ENCODE peak calls at places on chromosomes 3 and 15, in eight cellular contexts. One of them, this sample, is unnamed.

GRCh38 chr3:114714237-114714636 is 420.4 kb downstream of the TIGIT start:
- DNase-seq in Kasumi-1: no peak
- DNase-seq in stimulated activated CD4-positive, alpha-beta T cell treated with anti-CD3 and anti-CD28 coated beads, Interleukin-2, amount 100 ng/mL, for 48 hours: no peak
- DNase-seq in kidney glomerular epithelial cell: no peak
- DNase-seq in astrocyte: no peak
- DNase-seq in amniotic epithelial cell: no peak
- DNase-seq in endothelial cell: no peak
- DNase-seq in HTR-8/SVneo: no peak
- DNase-seq in this sample: no peak

GRCh38 chr15:29920515-29920914 is 98.2 kb upstream of the TJP1 start:
- DNase-seq in Kasumi-1: no peak
- DNase-seq in stimulated activated CD4-positive, alpha-beta T cell treated with anti-CD3 and anti-CD28 coated beads, Interleukin-2, amount 100 ng/mL, for 48 hours: no peak
- DNase-seq in kidney glomerular epithelial cell: peak
- DNase-seq in astrocyte: peak
- DNase-seq in amniotic epithelial cell: peak
- DNase-seq in endothelial cell: no peak
- DNase-seq in HTR-8/SVneo: no peak
- DNase-seq in this sample: no peak

GRCh38 chr3:140441006-140441405 is 236.9 kb upstream of the TRIM42 start:
- DNase-seq in Kasumi-1: no peak
- DNase-seq in stimulated activated CD4-positive, alpha-beta T cell treated with anti-CD3 and anti-CD28 coated beads, Interleukin-2, amount 100 ng/mL, for 48 hours: no peak
- DNase-seq in kidney glomerular epithelial cell: peak
- DNase-seq in astrocyte: peak
- DNase-seq in amniotic epithelial cell: no peak
- DNase-seq in endothelial cell: no peak
- DNase-seq in HTR-8/SVneo: peak
- DNase-seq in this sample: no peak

GRCh38 chr3:45940004-45940780 is 3.1 kb upstream of the CXCR6 start:
- DNase-seq in Kasumi-1: no peak
- DNase-seq in stimulated activated CD4-positive, alpha-beta T cell treated with anti-CD3 and anti-CD28 coated beads, Interleukin-2, amount 100 ng/mL, for 48 hours: no peak
- DNase-seq in kidney glomerular epithelial cell: no peak
- DNase-seq in astrocyte: no peak
- DNase-seq in amniotic epithelial cell: no peak
- DNase-seq in endothelial cell: no peak
- DNase-seq in HTR-8/SVneo: no peak
- DNase-seq in this sample: no peak

GRCh38 chr3:141129049-141130038 is 78.2 kb downstream of the SPSB4 start:
- DNase-seq in Kasumi-1: no peak
- DNase-seq in stimulated activated CD4-positive, alpha-beta T cell treated with anti-CD3 and anti-CD28 coated beads, Interleukin-2, amount 100 ng/mL, for 48 hours: no peak
- DNase-seq in kidney glomerular epithelial cell: no peak
- DNase-seq in astrocyte: no peak
- DNase-seq in amniotic epithelial cell: no peak
- DNase-seq in endothelial cell: no peak
- DNase-seq in HTR-8/SVneo: no peak
- DNase-seq in this sample: peak

GRCh38 chr3:147299656-147300055 is 106.7 kb downstream of the ZIC4 start:
- DNase-seq in Kasumi-1: no peak
- DNase-seq in stimulated activated CD4-positive, alpha-beta T cell treated with anti-CD3 and anti-CD28 coated beads, Interleukin-2, amount 100 ng/mL, for 48 hours: no peak
- DNase-seq in kidney glomerular epithelial cell: no peak
- DNase-seq in astrocyte: peak
- DNase-seq in amniotic epithelial cell: peak
- DNase-seq in endothelial cell: no peak
- DNase-seq in HTR-8/SVneo: no peak
- DNase-seq in this sample: no peak

GRCh38 chr15:88430051-88430450 is 37.1 kb downstream of the MRPL46 start:
- DNase-seq in Kasumi-1: no peak
- DNase-seq in stimulated activated CD4-positive, alpha-beta T cell treated with anti-CD3 and anti-CD28 coated beads, Interleukin-2, amount 100 ng/mL, for 48 hours: no peak
- DNase-seq in kidney glomerular epithelial cell: no peak
- DNase-seq in astrocyte: no peak
- DNase-seq in amniotic epithelial cell: no peak
- DNase-seq in endothelial cell: no peak
- DNase-seq in HTR-8/SVneo: no peak
- DNase-seq in this sample: no peak

GRCh38 chr3:1092061-1092460 is 763 bp upstream of the CNTN6 start:
- DNase-seq in Kasumi-1: no peak
- DNase-seq in stimulated activated CD4-positive, alpha-beta T cell treated with anti-CD3 and anti-CD28 coated beads, Interleukin-2, amount 100 ng/mL, for 48 hours: no peak
- DNase-seq in kidney glomerular epithelial cell: no peak
- DNase-seq in astrocyte: peak
- DNase-seq in amniotic epithelial cell: no peak
- DNase-seq in endothelial cell: no peak
- DNase-seq in HTR-8/SVneo: no peak
- DNase-seq in this sample: peak

GRCh38 chr3:114442251-114442650 is 148.4 kb downstream of the TIGIT start:
- DNase-seq in Kasumi-1: no peak
- DNase-seq in stimulated activated CD4-positive, alpha-beta T cell treated with anti-CD3 and anti-CD28 coated beads, Interleukin-2, amount 100 ng/mL, for 48 hours: no peak
- DNase-seq in kidney glomerular epithelial cell: peak
- DNase-seq in astrocyte: peak
- DNase-seq in amniotic epithelial cell: peak
- DNase-seq in endothelial cell: no peak
- DNase-seq in HTR-8/SVneo: no peak
- DNase-seq in this sample: no peak

GRCh38 chr3:30266536-30266935 is 339.9 kb upstream of the TGFBR2 start:
- DNase-seq in Kasumi-1: no peak
- DNase-seq in stimulated activated CD4-positive, alpha-beta T cell treated with anti-CD3 and anti-CD28 coated beads, Interleukin-2, amount 100 ng/mL, for 48 hours: no peak
- DNase-seq in kidney glomerular epithelial cell: no peak
- DNase-seq in astrocyte: peak
- DNase-seq in amniotic epithelial cell: peak
- DNase-seq in endothelial cell: no peak
- DNase-seq in HTR-8/SVneo: no peak
- DNase-seq in this sample: no peak

GRCh38 chr15:33131880-33132279 is 62.6 kb downstream of the FMN1 start:
- DNase-seq in Kasumi-1: no peak
- DNase-seq in stimulated activated CD4-positive, alpha-beta T cell treated with anti-CD3 and anti-CD28 coated beads, Interleukin-2, amount 100 ng/mL, for 48 hours: no peak
- DNase-seq in kidney glomerular epithelial cell: peak
- DNase-seq in astrocyte: peak
- DNase-seq in amniotic epithelial cell: peak
- DNase-seq in endothelial cell: no peak
- DNase-seq in HTR-8/SVneo: no peak
- DNase-seq in this sample: no peak

GRCh38 chr3:11072631-11073030 is 80.1 kb downstream of the SLC6A1 start:
- DNase-seq in Kasumi-1: no peak
- DNase-seq in stimulated activated CD4-positive, alpha-beta T cell treated with anti-CD3 and anti-CD28 coated beads, Interleukin-2, amount 100 ng/mL, for 48 hours: no peak
- DNase-seq in kidney glomerular epithelial cell: no peak
- DNase-seq in astrocyte: no peak
- DNase-seq in amniotic epithelial cell: peak
- DNase-seq in endothelial cell: no peak
- DNase-seq in HTR-8/SVneo: no peak
- DNase-seq in this sample: no peak

GRCh38 chr3:6282920-6283319 is 578.0 kb upstream of the GRM7 start:
- DNase-seq in Kasumi-1: peak
- DNase-seq in stimulated activated CD4-positive, alpha-beta T cell treated with anti-CD3 and anti-CD28 coated beads, Interleukin-2, amount 100 ng/mL, for 48 hours: no peak
- DNase-seq in kidney glomerular epithelial cell: no peak
- DNase-seq in astrocyte: no peak
- DNase-seq in amniotic epithelial cell: no peak
- DNase-seq in endothelial cell: no peak
- DNase-seq in HTR-8/SVneo: no peak
- DNase-seq in this sample: peak

GRCh38 chr15:40357723-40358491 is at the start of gene DISP2:
- DNase-seq in Kasumi-1: peak
- DNase-seq in stimulated activated CD4-positive, alpha-beta T cell treated with anti-CD3 and anti-CD28 coated beads, Interleukin-2, amount 100 ng/mL, for 48 hours: peak
- DNase-seq in kidney glomerular epithelial cell: peak
- DNase-seq in astrocyte: peak
- DNase-seq in amniotic epithelial cell: peak
- DNase-seq in endothelial cell: peak
- DNase-seq in HTR-8/SVneo: peak
- DNase-seq in this sample: peak

GRCh38 chr15:66078196-66078928 is 175.2 kb downstream of the MEGF11 start:
- DNase-seq in Kasumi-1: no peak
- DNase-seq in stimulated activated CD4-positive, alpha-beta T cell treated with anti-CD3 and anti-CD28 coated beads, Interleukin-2, amount 100 ng/mL, for 48 hours: no peak
- DNase-seq in kidney glomerular epithelial cell: peak
- DNase-seq in astrocyte: no peak
- DNase-seq in amniotic epithelial cell: no peak
- DNase-seq in endothelial cell: no peak
- DNase-seq in HTR-8/SVneo: no peak
- DNase-seq in this sample: no peak

GRCh38 chr15:70802629-70803028 is 39.3 kb upstream of the UACA start:
- DNase-seq in Kasumi-1: no peak
- DNase-seq in stimulated activated CD4-positive, alpha-beta T cell treated with anti-CD3 and anti-CD28 coated beads, Interleukin-2, amount 100 ng/mL, for 48 hours: no peak
- DNase-seq in kidney glomerular epithelial cell: peak
- DNase-seq in astrocyte: peak
- DNase-seq in amniotic epithelial cell: peak
- DNase-seq in endothelial cell: no peak
- DNase-seq in HTR-8/SVneo: no peak
- DNase-seq in this sample: no peak

GRCh38 chr3:124299831-124300230 is 307.9 kb upstream of the ROPN1 start:
- DNase-seq in Kasumi-1: no peak
- DNase-seq in stimulated activated CD4-positive, alpha-beta T cell treated with anti-CD3 and anti-CD28 coated beads, Interleukin-2, amount 100 ng/mL, for 48 hours: no peak
- DNase-seq in kidney glomerular epithelial cell: peak
- DNase-seq in astrocyte: no peak
- DNase-seq in amniotic epithelial cell: no peak
- DNase-seq in endothelial cell: no peak
- DNase-seq in HTR-8/SVneo: no peak
- DNase-seq in this sample: no peak

GRCh38 chr15:29348308-29348914 is 78.8 kb upstream of the NSMCE3 start:
- DNase-seq in Kasumi-1: no peak
- DNase-seq in stimulated activated CD4-positive, alpha-beta T cell treated with anti-CD3 and anti-CD28 coated beads, Interleukin-2, amount 100 ng/mL, for 48 hours: no peak
- DNase-seq in kidney glomerular epithelial cell: peak
- DNase-seq in astrocyte: no peak
- DNase-seq in amniotic epithelial cell: no peak
- DNase-seq in endothelial cell: no peak
- DNase-seq in HTR-8/SVneo: no peak
- DNase-seq in this sample: no peak

GRCh38 chr3:124812291-124813265 is 74.6 kb downstream of the ITGB5 start:
- DNase-seq in Kasumi-1: no peak
- DNase-seq in stimulated activated CD4-positive, alpha-beta T cell treated with anti-CD3 and anti-CD28 coated beads, Interleukin-2, amount 100 ng/mL, for 48 hours: no peak
- DNase-seq in kidney glomerular epithelial cell: peak
- DNase-seq in astrocyte: peak
- DNase-seq in amniotic epithelial cell: peak
- DNase-seq in endothelial cell: no peak
- DNase-seq in HTR-8/SVneo: peak
- DNase-seq in this sample: no peak

GRCh38 chr3:4581905-4582611 is 88.9 kb downstream of the ITPR1 start:
- DNase-seq in Kasumi-1: no peak
- DNase-seq in stimulated activated CD4-positive, alpha-beta T cell treated with anti-CD3 and anti-CD28 coated beads, Interleukin-2, amount 100 ng/mL, for 48 hours: no peak
- DNase-seq in kidney glomerular epithelial cell: no peak
- DNase-seq in astrocyte: no peak
- DNase-seq in amniotic epithelial cell: no peak
- DNase-seq in endothelial cell: no peak
- DNase-seq in HTR-8/SVneo: no peak
- DNase-seq in this sample: no peak

GRCh38 chr3:50658416-50658815 is 16.3 kb upstream of the DOCK3 start:
- DNase-seq in Kasumi-1: no peak
- DNase-seq in stimulated activated CD4-positive, alpha-beta T cell treated with anti-CD3 and anti-CD28 coated beads, Interleukin-2, amount 100 ng/mL, for 48 hours: no peak
- DNase-seq in kidney glomerular epithelial cell: no peak
- DNase-seq in astrocyte: no peak
- DNase-seq in amniotic epithelial cell: no peak
- DNase-seq in endothelial cell: no peak
- DNase-seq in HTR-8/SVneo: peak
- DNase-seq in this sample: no peak

GRCh38 chr3:184805351-184806038 is 6.5 kb upstream of the VPS8 start:
- DNase-seq in Kasumi-1: peak
- DNase-seq in stimulated activated CD4-positive, alpha-beta T cell treated with anti-CD3 and anti-CD28 coated beads, Interleukin-2, amount 100 ng/mL, for 48 hours: no peak
- DNase-seq in kidney glomerular epithelial cell: no peak
- DNase-seq in astrocyte: no peak
- DNase-seq in amniotic epithelial cell: peak
- DNase-seq in endothelial cell: no peak
- DNase-seq in HTR-8/SVneo: no peak
- DNase-seq in this sample: no peak

GRCh38 chr3:152298393-152299242 is 29.9 kb downstream of the MBNL1 start:
- DNase-seq in Kasumi-1: peak
- DNase-seq in stimulated activated CD4-positive, alpha-beta T cell treated with anti-CD3 and anti-CD28 coated beads, Interleukin-2, amount 100 ng/mL, for 48 hours: peak
- DNase-seq in kidney glomerular epithelial cell: peak
- DNase-seq in astrocyte: peak
- DNase-seq in amniotic epithelial cell: peak
- DNase-seq in endothelial cell: no peak
- DNase-seq in HTR-8/SVneo: peak
- DNase-seq in this sample: peak

GRCh38 chr3:177835008-177835407 is 637.7 kb upstream of the TBL1XR1 start:
- DNase-seq in Kasumi-1: peak
- DNase-seq in stimulated activated CD4-positive, alpha-beta T cell treated with anti-CD3 and anti-CD28 coated beads, Interleukin-2, amount 100 ng/mL, for 48 hours: no peak
- DNase-seq in kidney glomerular epithelial cell: peak
- DNase-seq in astrocyte: peak
- DNase-seq in amniotic epithelial cell: peak
- DNase-seq in endothelial cell: no peak
- DNase-seq in HTR-8/SVneo: peak
- DNase-seq in this sample: no peak

GRCh38 chr15:77654975-77655374 is 22.3 kb upstream of the LINGO1 start:
- DNase-seq in Kasumi-1: peak
- DNase-seq in stimulated activated CD4-positive, alpha-beta T cell treated with anti-CD3 and anti-CD28 coated beads, Interleukin-2, amount 100 ng/mL, for 48 hours: no peak
- DNase-seq in kidney glomerular epithelial cell: no peak
- DNase-seq in astrocyte: no peak
- DNase-seq in amniotic epithelial cell: no peak
- DNase-seq in endothelial cell: peak
- DNase-seq in HTR-8/SVneo: peak
- DNase-seq in this sample: no peak

GRCh38 chr3:51940648-51941421 is 869 bp downstream of the RRP9 start:
- DNase-seq in Kasumi-1: no peak
- DNase-seq in stimulated activated CD4-positive, alpha-beta T cell treated with anti-CD3 and anti-CD28 coated beads, Interleukin-2, amount 100 ng/mL, for 48 hours: no peak
- DNase-seq in kidney glomerular epithelial cell: no peak
- DNase-seq in astrocyte: no peak
- DNase-seq in amniotic epithelial cell: peak
- DNase-seq in endothelial cell: no peak
- DNase-seq in HTR-8/SVneo: no peak
- DNase-seq in this sample: no peak

GRCh38 chr15:60356832-60357231 is 41.0 kb downstream of the ANXA2 start:
- DNase-seq in Kasumi-1: no peak
- DNase-seq in stimulated activated CD4-positive, alpha-beta T cell treated with anti-CD3 and anti-CD28 coated beads, Interleukin-2, amount 100 ng/mL, for 48 hours: no peak
- DNase-seq in kidney glomerular epithelial cell: no peak
- DNase-seq in astrocyte: no peak
- DNase-seq in amniotic epithelial cell: no peak
- DNase-seq in endothelial cell: no peak
- DNase-seq in HTR-8/SVneo: no peak
- DNase-seq in this sample: no peak

GRCh38 chr3:168117059-168117458 is 21.3 kb upstream of the GOLIM4 start:
- DNase-seq in Kasumi-1: no peak
- DNase-seq in stimulated activated CD4-positive, alpha-beta T cell treated with anti-CD3 and anti-CD28 coated beads, Interleukin-2, amount 100 ng/mL, for 48 hours: no peak
- DNase-seq in kidney glomerular epithelial cell: no peak
- DNase-seq in astrocyte: peak
- DNase-seq in amniotic epithelial cell: peak
- DNase-seq in endothelial cell: no peak
- DNase-seq in HTR-8/SVneo: no peak
- DNase-seq in this sample: no peak

GRCh38 chr15:37891754-37892368 is 42.6 kb upstream of the TMCO5A start:
- DNase-seq in Kasumi-1: peak
- DNase-seq in stimulated activated CD4-positive, alpha-beta T cell treated with anti-CD3 and anti-CD28 coated beads, Interleukin-2, amount 100 ng/mL, for 48 hours: no peak
- DNase-seq in kidney glomerular epithelial cell: peak
- DNase-seq in astrocyte: peak
- DNase-seq in amniotic epithelial cell: peak
- DNase-seq in endothelial cell: no peak
- DNase-seq in HTR-8/SVneo: no peak
- DNase-seq in this sample: peak

GRCh38 chr3:36729204-36730056 is 34.9 kb downstream of the DCLK3 start:
- DNase-seq in Kasumi-1: peak
- DNase-seq in stimulated activated CD4-positive, alpha-beta T cell treated with anti-CD3 and anti-CD28 coated beads, Interleukin-2, amount 100 ng/mL, for 48 hours: no peak
- DNase-seq in kidney glomerular epithelial cell: peak
- DNase-seq in astrocyte: peak
- DNase-seq in amniotic epithelial cell: peak
- DNase-seq in endothelial cell: no peak
- DNase-seq in HTR-8/SVneo: peak
- DNase-seq in this sample: no peak

GRCh38 chr3:155398046-155398445 is 104.6 kb upstream of the STRIT1 start:
- DNase-seq in Kasumi-1: no peak
- DNase-seq in stimulated activated CD4-positive, alpha-beta T cell treated with anti-CD3 and anti-CD28 coated beads, Interleukin-2, amount 100 ng/mL, for 48 hours: no peak
- DNase-seq in kidney glomerular epithelial cell: no peak
- DNase-seq in astrocyte: no peak
- DNase-seq in amniotic epithelial cell: no peak
- DNase-seq in endothelial cell: no peak
- DNase-seq in HTR-8/SVneo: no peak
- DNase-seq in this sample: no peak

GRCh38 chr15:86611392-86612040 is 531.8 kb downstream of the AGBL1 start:
- DNase-seq in Kasumi-1: no peak
- DNase-seq in stimulated activated CD4-positive, alpha-beta T cell treated with anti-CD3 and anti-CD28 coated beads, Interleukin-2, amount 100 ng/mL, for 48 hours: peak
- DNase-seq in kidney glomerular epithelial cell: no peak
- DNase-seq in astrocyte: peak
- DNase-seq in amniotic epithelial cell: peak
- DNase-seq in endothelial cell: no peak
- DNase-seq in HTR-8/SVneo: no peak
- DNase-seq in this sample: no peak